ENCODE peak calls at places on chromosomes 3 and 15, in nine cellular contexts. M, U, E, Z, N, D, V, B and G are unnamed samples.

GRCh38 chr3:16064660-16065414 is 109.6 kb upstream of the GALNT15 start:
- DNase-seq in M (peak), U (no peak), E (no peak), Z (no peak), N (no peak), D (no peak), V (no peak), B (no peak), G (peak)

GRCh38 chr3:112197131-112197530 is 64.1 kb upstream of the GCSAM start:
- DNase-seq in M (no peak), U (no peak), E (no peak), Z (no peak), N (no peak), D (no peak), V (no peak), B (no peak), G (no peak)

GRCh38 chr3:30644615-30645014 is 38.2 kb downstream of the TGFBR2 start:
- DNase-seq in M (no peak), U (no peak), E (no peak), Z (no peak), N (peak), D (no peak), V (peak), B (no peak), G (peak)

GRCh38 chr3:24177201-24177600 is 232.1 kb downstream of the NR1D2 start:
- DNase-seq in M (no peak), U (no peak), E (no peak), Z (no peak), N (no peak), D (no peak), V (no peak), B (no peak), G (peak)

GRCh38 chr3:21357241-21357640 is 393.8 kb downstream of the ZNF385D start:
- DNase-seq in M (no peak), U (no peak), E (no peak), Z (no peak), N (no peak), D (no peak), V (no peak), B (no peak), G (peak)

GRCh38 chr3:60935709-60936108 is 315.5 kb downstream of the FHIT start:
- DNase-seq in M (no peak), U (no peak), E (no peak), Z (no peak), N (no peak), D (no peak), V (no peak), B (no peak), G (no peak)

GRCh38 chr15:27358751-27359434 is 387.9 kb downstream of the GABRG3 start:
- DNase-seq in M (peak), U (peak), E (peak), Z (no peak), N (no peak), D (peak), V (no peak), B (no peak), G (no peak)

GRCh38 chr15:45340429-45340828 is 37.9 kb downstream of the GATM start:
- DNase-seq in M (no peak), U (no peak), E (no peak), Z (no peak), N (no peak), D (no peak), V (no peak), B (no peak), G (no peak)

GRCh38 chr3:56415672-56416071 is 52.6 kb downstream of the ERC2 start:
- DNase-seq in M (no peak), U (no peak), E (no peak), Z (no peak), N (no peak), D (no peak), V (no peak), B (peak), G (peak)

GRCh38 chr3:17894434-17895060 is 152.1 kb upstream of the TBC1D5 start:
- DNase-seq in M (no peak), U (peak), E (peak), Z (no peak), N (peak), D (peak), V (peak), B (peak), G (peak)

GRCh38 chr3:119276657-119277056 is 17.5 kb upstream of the ARHGAP31 start:
- DNase-seq in M (no peak), U (no peak), E (no peak), Z (no peak), N (no peak), D (no peak), V (no peak), B (no peak), G (no peak)

GRCh38 chr15:65246939-65247338 is 35.7 kb upstream of the CILP start:
- DNase-seq in M (no peak), U (no peak), E (no peak), Z (no peak), N (no peak), D (no peak), V (no peak), B (no peak), G (no peak)

GRCh38 chr3:130821821-130822220 is 72.1 kb upstream of the ATP2C1 start:
- DNase-seq in M (no peak), U (no peak), E (no peak), Z (no peak), N (no peak), D (no peak), V (no peak), B (no peak), G (no peak)

GRCh38 chr3:172148269-172148668 is 108.9 kb downstream of the FNDC3B start:
- DNase-seq in M (no peak), U (no peak), E (no peak), Z (no peak), N (no peak), D (no peak), V (no peak), B (no peak), G (no peak)

GRCh38 chr15:71349336-71349735 is 234.1 kb downstream of the THSD4 start:
- DNase-seq in M (no peak), U (no peak), E (no peak), Z (no peak), N (no peak), D (no peak), V (no peak), B (no peak), G (no peak)

GRCh38 chr3:157428957-157429356 is 7.7 kb upstream of the PTX3 start:
- DNase-seq in M (no peak), U (no peak), E (no peak), Z (no peak), N (no peak), D (no peak), V (no peak), B (no peak), G (no peak)

GRCh38 chr15:99755692-99756409 is 22.6 kb upstream of the LYSMD4 start:
- DNase-seq in M (no peak), U (peak), E (peak), Z (peak), N (no peak), D (peak), V (no peak), B (peak), G (peak)

GRCh38 chr3:188947983-188948657 is 223.7 kb upstream of the TPRG1 start:
- DNase-seq in M (peak), U (peak), E (peak), Z (peak), N (no peak), D (peak), V (peak), B (peak), G (peak)

GRCh38 chr3:67083277-67083676 is 85.2 kb downstream of the KBTBD8 start:
- DNase-seq in M (no peak), U (no peak), E (no peak), Z (no peak), N (peak), D (no peak), V (no peak), B (no peak), G (no peak)

GRCh38 chr15:62895139-62895866 is 147.2 kb upstream of the TPM1 start:
- DNase-seq in M (no peak), U (no peak), E (peak), Z (no peak), N (no peak), D (no peak), V (no peak), B (no peak), G (no peak)

GRCh38 chr3:33137691-33138090 is 23.9 kb downstream of the CRTAP start:
- DNase-seq in M (no peak), U (no peak), E (no peak), Z (no peak), N (no peak), D (no peak), V (no peak), B (no peak), G (no peak)

GRCh38 chr15:42832577-42832976 is 88.0 kb downstream of the TTBK2 start:
- DNase-seq in M (no peak), U (no peak), E (no peak), Z (no peak), N (no peak), D (no peak), V (no peak), B (no peak), G (peak)

GRCh38 chr3:123802007-123802630 is 82.0 kb downstream of the MYLK start:
- DNase-seq in M (no peak), U (no peak), E (no peak), Z (no peak), N (no peak), D (no peak), V (no peak), B (no peak), G (no peak)

GRCh38 chr3:160577551-160578195 is 12.3 kb upstream of the KPNA4 start:
- DNase-seq in M (no peak), U (no peak), E (peak), Z (no peak), N (no peak), D (no peak), V (no peak), B (no peak), G (peak)

GRCh38 chr3:162285252-162285651 is 788.6 kb downstream of the OTOL1 start:
- DNase-seq in M (no peak), U (no peak), E (no peak), Z (no peak), N (no peak), D (no peak), V (no peak), B (no peak), G (no peak)

GRCh38 chr15:37096878-37097568 is 3.3 kb downstream of the MEIS2 start:
- DNase-seq in M (no peak), U (peak), E (peak), Z (no peak), N (no peak), D (no peak), V (no peak), B (no peak), G (peak)

GRCh38 chr3:17032407-17033034 is 147.8 kb downstream of the PLCL2 start:
- DNase-seq in M (no peak), U (no peak), E (peak), Z (peak), N (no peak), D (no peak), V (no peak), B (peak), G (peak)

GRCh38 chr3:184399410-184399809 is 19.6 kb downstream of the CHRD start:
- DNase-seq in M (no peak), U (no peak), E (peak), Z (no peak), N (no peak), D (no peak), V (no peak), B (no peak), G (peak)

GRCh38 chr3:134446800-134447199 is 39.0 kb downstream of the ANAPC13 start:
- DNase-seq in M (no peak), U (no peak), E (no peak), Z (no peak), N (no peak), D (no peak), V (no peak), B (no peak), G (peak)

GRCh38 chr3:106257172-106257571 is 388.4 kb upstream of the CBLB start:
- DNase-seq in M (no peak), U (no peak), E (no peak), Z (no peak), N (no peak), D (no peak), V (no peak), B (no peak), G (no peak)